ENCODE peak calls at places on chromosomes 4 and X, in four cellular contexts. One of them, this sample, is unnamed.

GRCh38 chr4:141686146-141686775 is 49.9 kb downstream of the IL15 start:
- DNase-seq in GM12878: no peak
- DNase-seq in HepG2: no peak
- DNase-seq in A549: peak
- DNase-seq in this sample: no peak

GRCh38 chrX:71439898-71440297 is 73.7 kb downstream of the TAF1 start:
- DNase-seq in GM12878: no peak
- DNase-seq in HepG2: no peak
- DNase-seq in A549: no peak
- DNase-seq in this sample: no peak

GRCh38 chrX:24890677-24891076 is 125.1 kb downstream of the ARX start:
- DNase-seq in GM12878: no peak
- DNase-seq in HepG2: peak
- DNase-seq in A549: no peak
- DNase-seq in this sample: no peak

GRCh38 chr4:48024522-48024921 is 8.0 kb downstream of the NIPAL1 start:
- DNase-seq in GM12878: no peak
- DNase-seq in HepG2: no peak
- DNase-seq in A549: no peak
- DNase-seq in this sample: no peak

GRCh38 chr4:41465135-41465761 is 72.7 kb upstream of the LIMCH1 start:
- DNase-seq in GM12878: no peak
- DNase-seq in HepG2: no peak
- DNase-seq in A549: no peak
- DNase-seq in this sample: no peak

GRCh38 chr4:36269116-36269515 is 12.3 kb upstream of the DTHD1 start:
- DNase-seq in GM12878: no peak
- DNase-seq in HepG2: no peak
- DNase-seq in A549: no peak
- DNase-seq in this sample: no peak

GRCh38 chrX:40471965-40472648 is 108.7 kb upstream of the ATP6AP2 start:
- DNase-seq in GM12878: peak
- DNase-seq in HepG2: peak
- DNase-seq in A549: no peak
- DNase-seq in this sample: no peak

GRCh38 chr4:80540349-80540748 is 204.8 kb downstream of the CFAP299 start:
- DNase-seq in GM12878: no peak
- DNase-seq in HepG2: no peak
- DNase-seq in A549: no peak
- DNase-seq in this sample: no peak

GRCh38 chr4:39348371-39349265 is 17.5 kb downstream of the RFC1 start:
- DNase-seq in GM12878: no peak
- DNase-seq in HepG2: peak
- DNase-seq in A549: no peak
- DNase-seq in this sample: no peak

GRCh38 chr4:39353478-39354177 is 12.5 kb downstream of the RFC1 start:
- DNase-seq in GM12878: peak
- DNase-seq in HepG2: no peak
- DNase-seq in A549: no peak
- DNase-seq in this sample: peak

GRCh38 chr4:39357002-39357401 is 9.2 kb downstream of the RFC1 start:
- DNase-seq in GM12878: no peak
- DNase-seq in HepG2: no peak
- DNase-seq in A549: no peak
- DNase-seq in this sample: no peak

GRCh38 chr4:39349326-39349725 is 16.8 kb downstream of the RFC1 start:
- DNase-seq in GM12878: no peak
- DNase-seq in HepG2: no peak
- DNase-seq in A549: no peak
- DNase-seq in this sample: no peak

GRCh38 chr4:39354178-39354503 is 12.0 kb downstream of the RFC1 start:
- DNase-seq in GM12878: no peak
- DNase-seq in HepG2: no peak
- DNase-seq in A549: no peak
- DNase-seq in this sample: no peak
- TF ChIP-seq REST in GM12878: no peak
- TF ChIP-seq REST in HepG2: no peak
- TF ChIP-seq REST in A549: no peak
- TF ChIP-seq REST in this sample: no peak

DNA sequence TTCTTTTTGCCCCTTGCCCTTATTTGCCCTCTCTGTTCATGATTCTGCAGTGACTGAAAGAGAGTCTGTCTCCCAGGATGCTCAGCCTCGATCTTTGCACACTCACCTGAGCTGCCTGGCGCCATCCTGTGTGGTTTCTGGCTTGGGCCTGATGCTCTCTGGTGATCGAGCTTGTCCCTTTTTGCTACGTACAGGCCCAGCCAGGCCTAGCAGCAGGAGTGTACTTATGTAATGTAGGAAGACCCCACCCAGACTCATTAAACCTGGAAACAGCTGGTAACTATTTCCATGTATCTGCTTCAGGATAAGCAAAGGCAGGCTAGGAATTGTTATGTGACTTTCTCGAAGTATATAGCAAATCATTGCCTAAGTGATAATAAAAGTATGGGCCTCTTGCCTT is 18.6 kb upstream of the ARSJ start:
- DNase-seq in GM12878: no peak
- DNase-seq in HepG2: no peak
- DNase-seq in A549: no peak
- DNase-seq in this sample: no peak
- H3K4me3 ChIP-seq in GM12878: no peak
- H3K4me3 ChIP-seq in HepG2: no peak
- H3K4me3 ChIP-seq in A549: no peak
- H3K4me3 ChIP-seq in this sample: no peak

GRCh38 chr4:7862561-7863200 is 77.0 kb downstream of the AFAP1 start:
- DNase-seq in GM12878: no peak
- DNase-seq in HepG2: no peak
- DNase-seq in A549: no peak
- DNase-seq in this sample: no peak

GRCh38 chr4:7863911-7864681 is 75.6 kb downstream of the AFAP1 start:
- DNase-seq in GM12878: no peak
- DNase-seq in HepG2: peak
- DNase-seq in A549: no peak
- DNase-seq in this sample: no peak

GRCh38 chr4:7860600-7861158 is 79.0 kb downstream of the AFAP1 start:
- DNase-seq in GM12878: no peak
- DNase-seq in HepG2: no peak
- DNase-seq in A549: no peak
- DNase-seq in this sample: no peak

GRCh38 chr4:7859350-7859749 is 80.3 kb downstream of the AFAP1 start:
- DNase-seq in GM12878: no peak
- DNase-seq in HepG2: no peak
- DNase-seq in A549: no peak
- DNase-seq in this sample: no peak

DNA sequence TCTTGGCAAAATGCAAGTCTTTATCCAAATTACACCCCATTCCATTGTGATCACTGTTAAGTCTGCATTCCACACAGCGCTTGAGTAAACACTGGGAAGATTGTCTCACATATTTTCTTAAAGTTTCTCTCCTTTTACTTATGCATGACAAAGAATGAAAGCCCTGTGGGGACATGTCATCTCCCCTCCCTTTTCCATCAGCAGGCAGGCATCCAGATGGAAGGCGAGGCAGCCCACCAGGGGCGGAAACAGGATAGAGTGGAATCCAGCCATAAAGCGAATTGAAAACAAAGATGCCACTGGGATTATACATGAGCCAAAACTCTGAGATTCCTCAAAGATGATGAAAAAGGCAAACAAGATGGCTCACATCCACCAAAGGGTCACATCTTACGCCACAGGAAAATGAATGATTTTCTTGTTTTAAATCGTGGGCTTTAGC is 78.2 kb downstream of the AFAP1 start:
- DNase-seq in GM12878: no peak
- DNase-seq in HepG2: no peak
- DNase-seq in A549: no peak
- DNase-seq in this sample: no peak
- H3K27ac ChIP-seq in GM12878: no peak
- H3K27ac ChIP-seq in HepG2: no peak
- H3K27ac ChIP-seq in A549: peak
- H3K27ac ChIP-seq in this sample: no peak

GRCh38 chr4:165760182-165760581 is 112.9 kb upstream of the TLL1 start:
- DNase-seq in GM12878: no peak
- DNase-seq in HepG2: no peak
- DNase-seq in A549: no peak
- DNase-seq in this sample: no peak

GRCh38 chr4:165756831-165757230 is 116.2 kb upstream of the TLL1 start:
- DNase-seq in GM12878: no peak
- DNase-seq in HepG2: no peak
- DNase-seq in A549: no peak
- DNase-seq in this sample: no peak

GRCh38 chr4:165751882-165752281 is 121.2 kb upstream of the TLL1 start:
- DNase-seq in GM12878: no peak
- DNase-seq in HepG2: no peak
- DNase-seq in A549: no peak
- DNase-seq in this sample: no peak

GRCh38 chr4:165757426-165757825 is 115.6 kb upstream of the TLL1 start:
- DNase-seq in GM12878: no peak
- DNase-seq in HepG2: no peak
- DNase-seq in A549: no peak
- DNase-seq in this sample: no peak

DNA sequence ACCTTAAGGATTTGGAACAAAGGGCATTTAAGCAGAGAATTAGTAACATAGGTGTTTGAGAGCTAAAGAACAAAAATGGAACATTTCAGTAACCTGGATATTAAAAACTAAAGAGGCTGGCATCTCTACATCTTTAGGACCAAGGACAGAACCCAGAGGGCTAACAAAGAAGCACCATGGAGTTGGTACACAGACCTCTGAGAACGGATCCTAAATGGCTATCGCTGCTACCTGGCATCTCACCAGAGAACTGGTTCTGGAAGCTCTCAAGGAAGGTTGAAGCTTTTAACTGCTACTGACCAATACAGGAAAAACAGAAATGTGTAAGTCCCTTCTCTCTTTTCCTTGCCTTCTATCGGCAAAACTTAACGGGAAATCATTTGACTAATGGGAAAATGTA is 118.4 kb upstream of the TLL1 start:
- DNase-seq in GM12878: no peak
- DNase-seq in HepG2: no peak
- DNase-seq in A549: no peak
- DNase-seq in this sample: no peak
- TF ChIP-seq REST in GM12878: no peak
- TF ChIP-seq REST in HepG2: peak
- TF ChIP-seq REST in A549: no peak
- TF ChIP-seq REST in this sample: peak

GRCh38 chr4:139957108-139957464 is 196.9 kb downstream of the MAML3 start:
- DNase-seq in GM12878: no peak
- DNase-seq in HepG2: no peak
- DNase-seq in A549: no peak
- DNase-seq in this sample: no peak

GRCh38 chr4:139957986-139958737 is 195.8 kb downstream of the MAML3 start:
- DNase-seq in GM12878: no peak
- DNase-seq in HepG2: no peak
- DNase-seq in A549: no peak
- DNase-seq in this sample: no peak

GRCh38 chr4:139954512-139954911 is 199.5 kb downstream of the MAML3 start:
- DNase-seq in GM12878: no peak
- DNase-seq in HepG2: no peak
- DNase-seq in A549: no peak
- DNase-seq in this sample: no peak

GRCh38 chr4:139956436-139957107 is 197.4 kb downstream of the MAML3 start:
- DNase-seq in GM12878: no peak
- DNase-seq in HepG2: no peak
- DNase-seq in A549: no peak
- DNase-seq in this sample: no peak

GRCh38 chr4:139955600-139955999 is 198.4 kb downstream of the MAML3 start:
- DNase-seq in GM12878: no peak
- DNase-seq in HepG2: no peak
- DNase-seq in A549: no peak
- DNase-seq in this sample: no peak
- H3K4me3 ChIP-seq in GM12878: no peak
- H3K4me3 ChIP-seq in HepG2: no peak
- H3K4me3 ChIP-seq in A549: no peak
- H3K4me3 ChIP-seq in this sample: no peak

DNA sequence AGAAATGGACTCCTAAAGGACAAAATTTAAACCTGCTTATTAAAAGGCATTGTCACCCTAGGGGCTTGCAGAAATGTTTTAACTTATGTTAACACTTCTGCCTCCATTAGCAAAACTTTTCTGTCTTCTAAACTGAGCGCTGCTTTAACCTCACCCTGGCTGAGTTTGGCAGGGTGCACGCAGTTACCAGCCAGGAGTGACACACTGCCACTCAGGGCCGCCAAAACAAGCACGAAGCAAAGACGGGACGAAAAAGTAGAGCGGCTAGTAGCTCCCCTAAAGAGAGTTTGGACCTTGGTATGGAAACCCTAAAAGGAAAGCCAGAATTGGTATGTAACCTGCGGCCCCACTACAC is 23.8 kb upstream of the UVSSA start:
- DNase-seq in GM12878: no peak
- DNase-seq in HepG2: no peak
- DNase-seq in A549: no peak
- DNase-seq in this sample: no peak
- H3K27ac ChIP-seq in GM12878: no peak
- H3K27ac ChIP-seq in HepG2: no peak
- H3K27ac ChIP-seq in A549: peak
- H3K27ac ChIP-seq in this sample: no peak

This sample was measured in HL-60.